ENCODE peak calls at places on chromosomes 3 and 15, in six cellular contexts. One of them, this sample, is unnamed. For H3K4me1, the result is how much of the 10 kb centered on the place peaks cover.

GRCh38 chr15:85475317-85475701 is 94.9 kb downstream of the AKAP13 start:
- DNase-seq in endodermal cell: no peak
- DNase-seq in GM12878: peak
- DNase-seq in neuronal stem cell: no peak
- DNase-seq in mammary epithelial cell: no peak
- DNase-seq in IMR-90: no peak
- DNase-seq in this sample: no peak

GRCh38 chr3:126208618-126209256 is 28.4 kb upstream of the ALDH1L1 start:
- DNase-seq in endodermal cell: no peak
- DNase-seq in GM12878: no peak
- DNase-seq in neuronal stem cell: no peak
- DNase-seq in mammary epithelial cell: peak
- DNase-seq in IMR-90: peak
- DNase-seq in this sample: no peak

GRCh38 chr3:180789774-180790173 is 110.5 kb upstream of the CCDC39 start:
- DNase-seq in endodermal cell: no peak
- DNase-seq in GM12878: no peak
- DNase-seq in neuronal stem cell: no peak
- DNase-seq in mammary epithelial cell: no peak
- DNase-seq in IMR-90: no peak
- DNase-seq in this sample: no peak

GRCh38 chr3:108047987-108048386 is 42.8 kb downstream of the CD47 start:
- DNase-seq in endodermal cell: no peak
- DNase-seq in GM12878: no peak
- DNase-seq in neuronal stem cell: no peak
- DNase-seq in mammary epithelial cell: no peak
- DNase-seq in IMR-90: no peak
- DNase-seq in this sample: no peak

GRCh38 chr3:76664816-76665215 is 375.1 kb upstream of the ROBO2 start:
- DNase-seq in endodermal cell: no peak
- DNase-seq in GM12878: no peak
- DNase-seq in neuronal stem cell: no peak
- DNase-seq in mammary epithelial cell: no peak
- DNase-seq in IMR-90: peak
- DNase-seq in this sample: no peak

GRCh38 chr15:60582370-60583036 is 103.6 kb upstream of the ICE2 start:
- DNase-seq in endodermal cell: no peak
- DNase-seq in GM12878: no peak
- DNase-seq in neuronal stem cell: no peak
- DNase-seq in mammary epithelial cell: no peak
- DNase-seq in IMR-90: peak
- DNase-seq in this sample: no peak

GRCh38 chr3:156334841-156335545 is 214.6 kb downstream of the KCNAB1 start:
- DNase-seq in endodermal cell: no peak
- DNase-seq in GM12878: no peak
- DNase-seq in neuronal stem cell: no peak
- DNase-seq in mammary epithelial cell: peak
- DNase-seq in IMR-90: no peak
- DNase-seq in this sample: no peak

GRCh38 chr3:59558906-59559720 is 509.3 kb upstream of the CFAP20DC start:
- DNase-seq in endodermal cell: no peak
- DNase-seq in GM12878: no peak
- DNase-seq in neuronal stem cell: no peak
- DNase-seq in mammary epithelial cell: no peak
- DNase-seq in IMR-90: no peak
- DNase-seq in this sample: no peak

GRCh38 chr3:59563072-59563605 is 513.3 kb upstream of the CFAP20DC start:
- DNase-seq in endodermal cell: no peak
- DNase-seq in GM12878: no peak
- DNase-seq in neuronal stem cell: no peak
- DNase-seq in mammary epithelial cell: no peak
- DNase-seq in IMR-90: peak
- DNase-seq in this sample: no peak

GRCh38 chr3:172094621-172095557 is 55.5 kb downstream of the FNDC3B start:
- DNase-seq in endodermal cell: peak
- DNase-seq in GM12878: peak
- DNase-seq in neuronal stem cell: no peak
- DNase-seq in mammary epithelial cell: no peak
- DNase-seq in IMR-90: peak
- DNase-seq in this sample: no peak

GRCh38 chr3:70916375-70917055 is 604.1 kb upstream of the MDFIC2 start:
- DNase-seq in endodermal cell: no peak
- DNase-seq in GM12878: no peak
- DNase-seq in neuronal stem cell: no peak
- DNase-seq in mammary epithelial cell: no peak
- DNase-seq in IMR-90: peak
- DNase-seq in this sample: no peak

GRCh38 chr15:54660356-54660755 is 536.4 kb downstream of the RSL24D1 start:
- DNase-seq in endodermal cell: no peak
- DNase-seq in GM12878: no peak
- DNase-seq in neuronal stem cell: no peak
- DNase-seq in mammary epithelial cell: no peak
- DNase-seq in IMR-90: no peak
- DNase-seq in this sample: no peak

GRCh38 chr3:12444582-12445468 is 39.5 kb upstream of the TSEN2 start:
- DNase-seq in endodermal cell: peak
- DNase-seq in GM12878: no peak
- DNase-seq in neuronal stem cell: no peak
- DNase-seq in mammary epithelial cell: peak
- DNase-seq in IMR-90: no peak
- DNase-seq in this sample: no peak

GRCh38 chr3:107285197-107285596 is 92.0 kb upstream of the CCDC54 start:
- DNase-seq in endodermal cell: peak
- DNase-seq in GM12878: no peak
- DNase-seq in neuronal stem cell: no peak
- DNase-seq in mammary epithelial cell: peak
- DNase-seq in IMR-90: peak
- DNase-seq in this sample: peak

GRCh38 chr3:177810162-177810623 is 612.9 kb upstream of the TBL1XR1 start:
- DNase-seq in endodermal cell: no peak
- DNase-seq in GM12878: no peak
- DNase-seq in neuronal stem cell: no peak
- DNase-seq in mammary epithelial cell: peak
- DNase-seq in IMR-90: peak
- DNase-seq in this sample: no peak

GRCh38 chr3:144287001-144287400 is 315.4 kb downstream of the DIPK2A start:
- DNase-seq in endodermal cell: no peak
- DNase-seq in GM12878: no peak
- DNase-seq in neuronal stem cell: no peak
- DNase-seq in mammary epithelial cell: no peak
- DNase-seq in IMR-90: no peak
- DNase-seq in this sample: no peak

GRCh38 chr15:63292771-63293170 is 15.4 kb downstream of the APH1B start:
- DNase-seq in endodermal cell: no peak
- DNase-seq in GM12878: no peak
- DNase-seq in neuronal stem cell: no peak
- DNase-seq in mammary epithelial cell: no peak
- DNase-seq in IMR-90: peak
- DNase-seq in this sample: no peak

GRCh38 chr15:47773163-47773562 is 55.9 kb downstream of the SEMA6D start:
- DNase-seq in endodermal cell: no peak
- DNase-seq in GM12878: no peak
- DNase-seq in neuronal stem cell: no peak
- DNase-seq in mammary epithelial cell: no peak
- DNase-seq in IMR-90: peak
- DNase-seq in this sample: no peak

DNA sequence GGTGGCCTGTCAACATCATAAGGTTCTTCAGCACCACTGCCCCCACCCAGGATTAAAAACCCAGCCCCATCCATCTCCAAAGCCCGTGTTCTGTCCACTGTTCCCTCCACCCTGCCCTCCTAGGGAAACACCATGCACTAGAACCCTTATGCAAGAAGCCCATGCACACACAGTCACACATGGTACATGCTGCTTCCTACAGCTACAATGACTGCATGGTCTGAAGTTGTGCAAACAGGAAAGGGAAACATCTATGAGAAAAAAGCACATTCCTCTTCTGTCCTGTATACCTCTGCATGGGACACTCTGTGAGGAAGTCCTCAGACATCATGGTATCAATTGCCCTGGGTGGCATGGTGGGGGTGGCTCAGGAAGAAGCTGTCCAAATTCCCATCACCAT is 108.6 kb upstream of the MRPS22 start:
- DNase-seq in endodermal cell: no peak
- DNase-seq in GM12878: no peak
- DNase-seq in neuronal stem cell: no peak
- DNase-seq in mammary epithelial cell: no peak
- DNase-seq in IMR-90: no peak
- DNase-seq in this sample: no peak
- H3K4me1 ChIP-seq in endodermal cell: under half
- H3K4me1 ChIP-seq in GM12878: under half
- H3K4me1 ChIP-seq in neuronal stem cell: under half
- H3K4me1 ChIP-seq in mammary epithelial cell: under half
- H3K4me1 ChIP-seq in IMR-90: under half
- H3K4me1 ChIP-seq in this sample: under half

GRCh38 chr3:167936010-167936409 is 159.7 kb downstream of the GOLIM4 start:
- DNase-seq in endodermal cell: no peak
- DNase-seq in GM12878: no peak
- DNase-seq in neuronal stem cell: no peak
- DNase-seq in mammary epithelial cell: no peak
- DNase-seq in IMR-90: no peak
- DNase-seq in this sample: no peak

GRCh38 chr3:167938516-167938915 is 157.2 kb downstream of the GOLIM4 start:
- DNase-seq in endodermal cell: no peak
- DNase-seq in GM12878: no peak
- DNase-seq in neuronal stem cell: no peak
- DNase-seq in mammary epithelial cell: no peak
- DNase-seq in IMR-90: no peak
- DNase-seq in this sample: no peak

GRCh38 chr3:167940241-167940640 is 155.5 kb downstream of the GOLIM4 start:
- DNase-seq in endodermal cell: no peak
- DNase-seq in GM12878: no peak
- DNase-seq in neuronal stem cell: no peak
- DNase-seq in mammary epithelial cell: peak
- DNase-seq in IMR-90: no peak
- DNase-seq in this sample: no peak

GRCh38 chr3:167941234-167941995 is 154.3 kb downstream of the GOLIM4 start:
- DNase-seq in endodermal cell: no peak
- DNase-seq in GM12878: no peak
- DNase-seq in neuronal stem cell: no peak
- DNase-seq in mammary epithelial cell: peak
- DNase-seq in IMR-90: peak
- DNase-seq in this sample: no peak
- H3K9ac ChIP-seq in endodermal cell: no peak
- H3K9ac ChIP-seq in GM12878: no peak
- H3K9ac ChIP-seq in neuronal stem cell: no peak
- H3K9ac ChIP-seq in mammary epithelial cell: no peak
- H3K9ac ChIP-seq in IMR-90: no peak
- H3K9ac ChIP-seq in this sample: no peak

GRCh38 chr15:49619226-49619625 is 1.4 kb downstream of the FAM227B start:
- DNase-seq in endodermal cell: no peak
- DNase-seq in GM12878: no peak
- DNase-seq in neuronal stem cell: no peak
- DNase-seq in mammary epithelial cell: no peak
- DNase-seq in IMR-90: no peak
- DNase-seq in this sample: no peak
- H3K4me3 ChIP-seq in endodermal cell: peak
- H3K4me3 ChIP-seq in GM12878: no peak
- H3K4me3 ChIP-seq in neuronal stem cell: no peak
- H3K4me3 ChIP-seq in mammary epithelial cell: no peak
- H3K4me3 ChIP-seq in IMR-90: no peak
- H3K4me3 ChIP-seq in this sample: no peak

GRCh38 chr3:129557737-129558037 is 14.7 kb downstream of the H1-8 start:
- DNase-seq in endodermal cell: no peak
- DNase-seq in GM12878: no peak
- DNase-seq in neuronal stem cell: no peak
- DNase-seq in mammary epithelial cell: no peak
- DNase-seq in IMR-90: no peak
- DNase-seq in this sample: no peak
- H3K4me1 ChIP-seq in endodermal cell: under half
- H3K4me1 ChIP-seq in GM12878: under half
- H3K4me1 ChIP-seq in neuronal stem cell: under half
- H3K4me1 ChIP-seq in mammary epithelial cell: under half
- H3K4me1 ChIP-seq in IMR-90: under half
- H3K4me1 ChIP-seq in this sample: under half

GRCh38 chr15:40771242-40771641 is 1.5 kb downstream of the C15orf62 start:
- DNase-seq in endodermal cell: no peak
- DNase-seq in GM12878: no peak
- DNase-seq in neuronal stem cell: no peak
- DNase-seq in mammary epithelial cell: no peak
- DNase-seq in IMR-90: no peak
- DNase-seq in this sample: no peak
- H3K9ac ChIP-seq in endodermal cell: no peak
- H3K9ac ChIP-seq in GM12878: no peak
- H3K9ac ChIP-seq in neuronal stem cell: no peak
- H3K9ac ChIP-seq in mammary epithelial cell: no peak
- H3K9ac ChIP-seq in IMR-90: no peak
- H3K9ac ChIP-seq in this sample: no peak

DNA sequence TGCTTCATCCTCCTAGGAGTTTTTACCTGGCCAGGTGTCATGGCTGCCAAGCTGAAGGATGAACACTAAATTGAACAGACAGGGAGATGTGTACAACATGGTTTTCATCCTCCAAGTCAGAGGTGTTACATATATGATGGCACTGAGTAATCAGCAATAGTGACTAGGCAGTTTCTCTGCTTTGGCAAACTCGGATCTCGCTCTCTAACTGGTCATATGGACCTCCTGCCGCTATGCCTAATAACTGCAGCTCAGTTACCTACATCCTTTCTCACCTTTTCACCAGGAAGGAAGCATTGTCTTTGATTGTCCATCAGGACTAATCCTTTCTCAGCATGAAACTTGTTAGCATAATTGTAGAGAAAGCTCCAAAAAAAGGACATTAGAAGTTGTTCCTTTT is 175.9 kb upstream of the PLSCR5 start:
- DNase-seq in endodermal cell: peak
- DNase-seq in GM12878: no peak
- DNase-seq in neuronal stem cell: peak
- DNase-seq in mammary epithelial cell: no peak
- DNase-seq in IMR-90: no peak
- DNase-seq in this sample: no peak
- H3K4me3 ChIP-seq in endodermal cell: peak
- H3K4me3 ChIP-seq in GM12878: no peak
- H3K4me3 ChIP-seq in neuronal stem cell: no peak
- H3K4me3 ChIP-seq in mammary epithelial cell: no peak
- H3K4me3 ChIP-seq in IMR-90: no peak
- H3K4me3 ChIP-seq in this sample: no peak

DNA sequence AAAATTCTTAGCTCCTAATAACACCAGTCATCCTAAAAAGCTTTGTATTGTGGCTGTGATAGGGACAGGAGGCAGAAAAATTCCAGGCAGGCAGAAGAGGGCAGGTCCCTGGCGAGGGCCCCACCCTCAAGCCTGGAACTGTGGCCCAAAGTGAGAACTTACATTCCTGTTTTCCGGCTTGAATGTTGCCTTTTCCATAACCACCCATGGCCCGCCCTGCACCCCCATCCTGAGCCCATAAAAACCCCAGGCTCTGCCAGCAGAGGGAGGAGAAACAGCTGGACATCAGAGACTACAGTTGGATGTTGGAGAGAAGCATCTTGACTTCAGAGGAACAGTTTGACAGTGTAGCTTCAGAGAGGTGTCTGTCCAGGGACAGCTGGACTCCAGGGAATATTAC is 37.3 kb downstream of the SLCO2A1 start:
- DNase-seq in endodermal cell: peak
- DNase-seq in GM12878: no peak
- DNase-seq in neuronal stem cell: no peak
- DNase-seq in mammary epithelial cell: no peak
- DNase-seq in IMR-90: no peak
- DNase-seq in this sample: no peak
- H3K4me1 ChIP-seq in endodermal cell: under half
- H3K4me1 ChIP-seq in GM12878: under half
- H3K4me1 ChIP-seq in neuronal stem cell: under half
- H3K4me1 ChIP-seq in mammary epithelial cell: under half
- H3K4me1 ChIP-seq in IMR-90: under half
- H3K4me1 ChIP-seq in this sample: under half